ENCODE peak calls at places on chromosomes 6 and 20, in five cellular contexts. Q, K, N, O and G are unnamed samples.

GRCh38 chr6:141562181-141562800 is 570.4 kb upstream of the GJE1 start:
- DNase-seq in Q (peak), K (peak), N (no peak), O (no peak), G (no peak)

GRCh38 chr6:117130125-117130524 is 135.2 kb upstream of the VGLL2 start:
- DNase-seq in Q (no peak), K (no peak), N (no peak), O (no peak), G (no peak)

GRCh38 chr6:129633529-129633928 is 76.4 kb downstream of the ARHGAP18 start:
- DNase-seq in Q (no peak), K (no peak), N (no peak), O (no peak), G (no peak)

GRCh38 chr6:36594029-36594815 is at the start of gene SRSF3:
- DNase-seq in Q (peak), K (peak), N (peak), O (peak), G (peak)

GRCh38 chr6:131917318-131917717 is 33.9 kb downstream of the CCN2 start:
- DNase-seq in Q (no peak), K (no peak), N (no peak), O (no peak), G (no peak)

GRCh38 chr20:53829706-53830521 is 236.3 kb upstream of the ZNF217 start:
- DNase-seq in Q (no peak), K (no peak), N (no peak), O (peak), G (no peak)

GRCh38 chr20:15699431-15700146 is 873.7 kb downstream of the KIF16B start:
- DNase-seq in Q (no peak), K (no peak), N (no peak), O (no peak), G (no peak)

GRCh38 chr6:16624631-16625299 is 136.5 kb downstream of the ATXN1 start:
- DNase-seq in Q (no peak), K (no peak), N (no peak), O (no peak), G (no peak)

GRCh38 chr6:152356659-152357058 is 280.5 kb downstream of the SYNE1 start:
- DNase-seq in Q (no peak), K (no peak), N (no peak), O (peak), G (peak)

GRCh38 chr6:166955121-166955864 is 1.1 kb downstream of the RNASET2 start:
- DNase-seq in Q (no peak), K (peak), N (no peak), O (no peak), G (no peak)

GRCh38 chr6:36380166-36380565 is 7.3 kb downstream of the ETV7 start:
- DNase-seq in Q (no peak), K (no peak), N (no peak), O (no peak), G (no peak)

GRCh38 chr20:13648291-13648690 is 9.6 kb upstream of the TASP1 start:
- DNase-seq in Q (no peak), K (no peak), N (no peak), O (no peak), G (no peak)

GRCh38 chr6:28474441-28475219 is 31.3 kb upstream of the ZSCAN23 start:
- DNase-seq in Q (peak), K (peak), N (peak), O (peak), G (peak)

GRCh38 chr6:10266462-10266861 is 148.4 kb downstream of the TFAP2A start:
- DNase-seq in Q (no peak), K (no peak), N (no peak), O (no peak), G (no peak)

GRCh38 chr20:20603339-20603990 is 109.0 kb downstream of the RALGAPA2 start:
- DNase-seq in Q (no peak), K (no peak), N (peak), O (no peak), G (no peak)

GRCh38 chr20:18543932-18544331 is 23.3 kb upstream of the SMIM26 start:
- DNase-seq in Q (no peak), K (no peak), N (no peak), O (no peak), G (no peak)

GRCh38 chr6:63804381-63804956 is 168.9 kb downstream of the PHF3 start:
- DNase-seq in Q (no peak), K (peak), N (no peak), O (no peak), G (no peak)

GRCh38 chr6:166989427-166990034 is 9.7 kb upstream of the CEP43 start:
- DNase-seq in Q (no peak), K (peak), N (no peak), O (peak), G (no peak)

GRCh38 chr20:22949710-22950109 is 85.4 kb upstream of the SSTR4 start:
- DNase-seq in Q (no peak), K (no peak), N (no peak), O (no peak), G (no peak)

DNA sequence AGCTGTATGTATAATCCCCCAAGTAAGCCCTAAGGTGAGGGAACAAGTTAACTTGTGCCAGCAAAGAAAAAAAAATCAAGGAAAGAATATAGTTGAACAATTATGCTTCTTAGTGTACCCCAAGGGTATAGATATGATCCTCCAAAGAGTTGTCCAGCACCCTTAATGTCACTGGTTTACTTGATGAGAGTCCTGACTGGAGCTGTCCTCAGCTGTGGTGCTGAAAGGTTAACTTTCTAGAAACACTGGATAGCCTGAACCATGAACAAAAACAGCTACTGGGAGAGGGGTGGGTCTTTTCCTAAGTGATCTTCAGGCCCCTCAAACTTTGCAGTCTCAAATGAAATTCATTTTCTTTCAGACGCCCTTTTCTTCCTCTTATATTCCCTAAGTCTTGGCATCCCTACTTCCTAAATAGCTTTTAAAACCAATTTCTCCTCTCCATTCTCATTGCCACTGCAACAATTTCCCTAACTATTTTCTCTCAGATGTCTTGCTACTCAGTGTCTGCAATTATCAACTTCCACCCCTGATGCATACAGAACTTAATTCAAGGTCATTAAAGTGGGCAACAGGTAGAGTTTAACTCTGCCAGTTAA is 83.5 kb upstream of the PROKR2 start:
- DNase-seq in Q (peak), K (no peak), N (no peak), O (peak), G (no peak)
- TF ChIP-seq ZBTB33 in Q (no peak), K (no peak), N (no peak), O (no peak), G (no peak)

DNA sequence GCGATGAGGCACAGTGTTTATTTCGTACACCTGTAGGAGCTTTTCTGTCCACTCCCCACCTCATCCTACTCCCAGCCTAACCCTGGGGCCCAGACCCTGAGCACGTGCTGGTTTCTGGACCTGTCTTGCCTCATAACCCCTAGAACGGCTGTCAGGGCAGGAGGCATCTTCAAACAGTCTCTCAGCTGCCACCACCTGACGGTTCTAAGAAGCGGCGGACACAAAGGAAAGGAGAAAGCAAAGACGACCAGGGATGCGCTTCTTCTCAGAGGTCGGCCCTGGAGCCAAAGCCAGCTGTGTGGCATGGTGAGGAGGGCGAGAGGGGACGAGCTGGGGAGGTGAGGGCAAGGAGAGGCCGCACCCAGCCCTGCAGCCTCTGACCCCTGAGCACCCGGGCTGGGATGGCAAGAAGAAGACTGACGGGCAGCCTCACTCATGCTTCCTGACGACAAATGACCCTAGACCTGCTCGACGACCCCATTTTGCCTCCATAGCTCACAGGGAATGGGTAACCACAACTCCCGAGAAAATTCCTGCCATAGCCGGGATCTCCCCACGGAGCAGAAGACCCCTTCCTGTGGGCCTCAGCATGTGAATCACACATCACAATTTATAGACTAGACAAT is 62.1 kb downstream of the WDR27 start:
- DNase-seq in Q (no peak), K (no peak), N (no peak), O (no peak), G (no peak)
- TF ChIP-seq JUND in Q (no peak), K (no peak), N (no peak), O (no peak), G (no peak)

DNA sequence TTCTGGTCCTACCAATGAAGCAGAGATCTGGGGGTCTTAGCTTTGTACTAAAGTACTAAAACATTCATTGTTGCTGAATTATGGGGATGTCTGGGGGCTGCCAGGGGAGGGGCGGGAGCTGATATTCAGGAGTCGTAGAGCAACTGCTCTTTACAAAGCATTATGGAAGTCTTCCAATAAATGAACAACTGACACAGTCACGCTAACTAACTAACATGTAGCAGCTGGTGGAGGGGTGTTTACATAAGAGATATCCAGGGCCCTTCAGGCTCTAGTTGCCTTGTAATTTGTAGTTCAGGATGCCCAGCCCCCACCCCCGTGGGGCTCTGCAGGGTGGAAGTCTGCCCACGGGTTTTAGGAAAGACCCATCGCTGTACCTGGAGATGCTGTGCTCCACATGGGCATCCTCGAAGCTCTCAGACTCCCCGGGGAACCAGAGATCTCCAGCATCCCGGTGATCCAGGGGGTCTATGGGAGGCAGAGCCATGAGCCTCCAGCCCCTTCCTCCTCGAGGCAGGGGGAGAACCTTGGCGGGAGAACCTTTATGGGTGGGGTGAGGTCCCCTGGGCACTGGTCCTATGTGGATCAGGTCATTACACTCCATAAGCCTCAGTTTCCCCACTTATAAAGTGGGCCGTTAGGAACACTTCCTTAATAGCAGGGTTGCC is 3.4 kb downstream of the TREM2 start:
- DNase-seq in Q (no peak), K (no peak), N (no peak), O (no peak), G (no peak)
- H3K27ac ChIP-seq in Q (no peak), K (no peak), N (no peak), O (no peak), G (no peak)

GRCh38 chr6:43824741-43825064 is 54.7 kb downstream of the VEGFA start:
- DNase-seq in Q (no peak), K (no peak), N (no peak), O (no peak), G (no peak)

GRCh38 chr6:43823390-43823789 is 53.4 kb downstream of the VEGFA start:
- DNase-seq in Q (no peak), K (no peak), N (no peak), O (no peak), G (no peak)

GRCh38 chr6:43825187-43826115 is 55.4 kb downstream of the VEGFA start:
- DNase-seq in Q (no peak), K (no peak), N (no peak), O (no peak), G (no peak)

GRCh38 chr6:43826739-43827138 is 56.7 kb downstream of the VEGFA start:
- DNase-seq in Q (no peak), K (no peak), N (no peak), O (no peak), G (no peak)

DNA sequence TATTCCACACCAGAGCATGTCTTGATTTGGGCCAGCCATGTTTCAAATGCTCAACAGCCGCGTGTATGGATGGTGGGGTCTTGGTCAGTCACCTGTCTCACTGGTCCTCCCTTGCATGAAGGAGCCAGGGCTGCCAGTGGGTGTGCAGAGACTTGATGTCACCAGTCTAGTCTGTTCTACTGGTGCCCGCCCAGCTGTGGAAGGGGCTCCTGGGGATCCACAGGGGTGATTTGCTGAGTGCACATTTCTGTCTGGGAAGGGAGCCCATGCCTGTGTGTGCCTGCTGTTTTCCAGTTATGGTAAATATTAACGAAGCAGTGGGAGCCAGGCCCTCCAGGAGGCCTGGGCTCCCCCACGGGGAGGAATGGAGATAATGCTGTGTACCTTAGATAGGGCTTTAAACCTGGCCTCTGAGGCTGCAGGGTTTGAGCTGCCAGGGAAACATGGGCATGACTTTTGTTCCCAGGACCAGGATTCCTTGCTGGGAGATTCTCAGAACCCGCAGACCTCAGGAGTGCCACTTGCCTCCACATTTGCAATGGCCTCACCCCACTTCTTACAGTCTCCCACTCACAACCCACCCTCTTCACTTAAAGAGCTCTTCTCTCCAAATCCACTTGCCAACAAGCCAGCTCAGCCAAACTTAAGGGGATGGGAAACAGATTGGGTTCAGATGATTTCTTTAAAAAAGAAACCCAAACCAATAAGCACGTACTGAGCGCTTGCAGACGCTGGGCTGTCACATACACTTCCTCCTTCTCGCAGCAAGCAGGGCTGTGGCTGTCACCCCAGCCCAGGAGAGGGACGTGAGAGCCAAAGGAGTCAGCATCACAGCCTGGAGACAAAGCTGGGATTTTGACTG is 54.1 kb downstream of the VEGFA start:
- DNase-seq in Q (no peak), K (no peak), N (no peak), O (peak), G (no peak)
- TF ChIP-seq ZBTB33 in Q (no peak), K (no peak), N (no peak), O (no peak), G (no peak)

GRCh38 chr6:140485740-140486467 is 1111.5 kb upstream of the CITED2 start:
- DNase-seq in Q (no peak), K (no peak), N (peak), O (no peak), G (peak)
- TF ChIP-seq JUND in Q (peak), K (peak), N (no peak), O (no peak), G (peak)

DNA sequence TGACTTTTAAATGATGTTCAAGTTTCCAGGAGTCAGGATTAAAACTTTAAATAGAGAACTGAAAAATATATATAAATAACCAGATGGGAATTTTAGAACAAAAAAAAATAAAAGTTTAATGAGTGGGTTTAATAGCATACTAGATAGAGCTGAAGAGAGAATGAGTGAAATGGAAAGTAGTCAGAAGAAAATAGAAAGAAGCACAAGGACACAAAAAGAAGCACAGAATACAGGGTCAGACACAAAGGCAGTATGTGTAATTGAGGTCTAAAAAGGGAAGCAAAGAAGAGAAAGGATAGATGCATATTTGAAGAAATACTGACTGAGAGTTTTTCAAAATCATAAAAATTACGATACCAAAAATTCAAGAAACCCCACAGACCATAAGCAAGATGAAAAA is 159.8 kb upstream of the FERMT1 start:
- DNase-seq in Q (no peak), K (no peak), N (no peak), O (no peak), G (no peak)
- H3K27ac ChIP-seq in Q (no peak), K (no peak), N (no peak), O (no peak), G (no peak)